ENCODE peak calls at places on chromosomes 12 and 14, in eight cellular contexts. M, I, G, B, J, Z, T and S are unnamed samples.
A peak's percentile ranks its signal among the peaks of the same experiment; 100 is the strongest.

GRCh38 chr14:33796356-33796755 is 154.5 kb downstream of the EGLN3 start:
- DNase-seq in M (peak; percentile 25), Z (no peak), B (no peak), G (no peak), J (peak; percentile 54), I (no peak), T (peak; percentile 97), S (no peak)

GRCh38 chr12:70721958-70722357 is 84.7 kb upstream of the PTPRB start:
- DNase-seq in T (no peak), B (no peak), I (no peak), Z (no peak), M (no peak), G (no peak), J (no peak), S (no peak)

GRCh38 chr12:53551889-53552291 is 44.6 kb upstream of the NPFF start:
- DNase-seq in T (no peak), B (no peak), G (no peak), J (no peak), M (no peak), I (no peak), Z (no peak), S (no peak)

GRCh38 chr14:65185859-65186258 is 83.5 kb upstream of the MAX start:
- DNase-seq in G (no peak), B (no peak), M (no peak), Z (no peak), J (no peak), I (no peak), T (no peak), S (no peak)

GRCh38 chr12:127133675-127134335 is 1133.2 kb upstream of the TMEM132C start:
- DNase-seq in J (no peak), Z (no peak), I (no peak), T (no peak), G (no peak), M (peak; percentile 51), B (no peak), S (no peak)

GRCh38 chr14:36129181-36129580 is 47.3 kb downstream of the PTCSC3 start:
- DNase-seq in I (no peak), B (no peak), J (no peak), T (peak; percentile 32), M (no peak), Z (no peak), G (no peak), S (peak; percentile 2)

GRCh38 chr14:41285193-41285748 is 321.4 kb upstream of the LRFN5 start:
- DNase-seq in J (peak; percentile 79), T (peak; percentile 19), Z (no peak), G (peak; percentile 12), I (no peak), M (peak; percentile 40), B (peak; percentile 35), S (peak; percentile 17)

GRCh38 chr12:103729499-103729898 is 111.5 kb downstream of the NT5DC3 start:
- DNase-seq in G (no peak), I (no peak), T (no peak), B (no peak), M (no peak), J (no peak), Z (no peak), S (no peak)

GRCh38 chr12:124567035-124567672 is at the start of gene NCOR2:
- DNase-seq in I (peak; percentile 50), B (peak; percentile 39), M (no peak), G (peak; percentile 74), J (no peak), Z (no peak), T (no peak), S (no peak)

GRCh38 chr12:124569375-124570148 is 2.1 kb upstream of the NCOR2 start:
- DNase-seq in J (no peak), M (no peak), G (no peak), T (no peak), B (no peak), I (no peak), Z (no peak), S (no peak)

GRCh38 chr12:124567673-124568373 is 411 bp upstream of the NCOR2 start:
- DNase-seq in M (peak; percentile 97), B (peak; percentile 55), J (peak; percentile 98), G (peak; percentile 81), I (peak; percentile 78), Z (peak; percentile 90), T (peak; percentile 97), S (peak; percentile 69)

GRCh38 chr12:124570810-124571209 is 3.4 kb upstream of the NCOR2 start:
- DNase-seq in T (no peak), J (no peak), G (no peak), B (no peak), Z (no peak), I (no peak), M (no peak), S (no peak)

DNA sequence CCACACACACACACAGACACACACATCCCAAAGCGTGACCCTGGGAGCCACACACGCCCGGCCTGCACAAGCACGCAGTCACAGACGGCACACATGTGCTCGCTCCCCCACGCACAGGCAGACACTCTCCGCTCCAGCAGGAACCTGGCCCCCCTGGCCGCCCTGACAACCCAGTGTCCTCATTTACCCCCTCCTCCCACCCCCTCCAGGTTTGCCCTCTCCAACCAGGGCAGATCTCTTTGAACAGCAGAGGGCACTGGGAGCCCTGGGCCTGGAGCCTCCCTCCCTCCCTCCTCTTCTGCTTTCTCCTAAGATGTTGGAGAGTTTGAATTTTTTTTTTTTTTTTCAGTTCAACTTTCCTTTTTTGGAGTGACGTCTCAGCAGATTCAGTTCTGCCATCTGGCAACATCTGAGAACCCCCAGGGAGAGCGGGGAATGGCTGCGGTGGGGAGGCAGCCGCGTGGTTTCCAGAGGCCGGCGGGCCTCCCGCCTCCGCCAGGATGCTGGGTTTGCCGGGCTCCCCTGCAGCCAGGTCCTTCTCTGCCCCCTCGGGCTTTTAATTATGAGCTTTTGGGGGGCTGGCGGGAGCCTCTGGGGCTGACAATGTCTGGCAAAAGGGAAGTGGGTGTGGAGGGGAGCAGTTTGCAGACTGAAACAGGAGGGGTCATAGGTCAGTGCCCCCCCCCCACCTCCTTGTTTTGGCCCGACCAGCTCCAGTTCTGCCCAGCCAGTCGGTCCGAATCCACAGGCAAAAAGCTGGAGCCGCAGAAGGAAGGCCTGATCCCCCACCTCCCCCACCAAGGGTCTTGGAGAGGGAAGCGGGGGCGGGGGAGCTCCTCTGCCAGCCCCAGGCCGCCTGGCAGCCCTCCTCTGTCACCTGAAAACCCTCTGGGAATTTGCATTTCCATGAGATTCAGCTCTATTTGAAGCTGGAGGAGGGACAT is 1.3 kb upstream of the NCOR2 start:
- DNase-seq in J (peak; percentile 94), T (peak; percentile 95), Z (peak; percentile 69), G (peak; percentile 35), M (peak; percentile 93), B (no peak), I (no peak), S (peak; percentile 87)
- TF ChIP-seq CTCF in J (peak; percentile 57), T (peak; percentile 67), Z (no peak), G (peak; percentile 54), M (peak; percentile 67), B (no peak), I (no peak), S (peak; percentile 45)

DNA sequence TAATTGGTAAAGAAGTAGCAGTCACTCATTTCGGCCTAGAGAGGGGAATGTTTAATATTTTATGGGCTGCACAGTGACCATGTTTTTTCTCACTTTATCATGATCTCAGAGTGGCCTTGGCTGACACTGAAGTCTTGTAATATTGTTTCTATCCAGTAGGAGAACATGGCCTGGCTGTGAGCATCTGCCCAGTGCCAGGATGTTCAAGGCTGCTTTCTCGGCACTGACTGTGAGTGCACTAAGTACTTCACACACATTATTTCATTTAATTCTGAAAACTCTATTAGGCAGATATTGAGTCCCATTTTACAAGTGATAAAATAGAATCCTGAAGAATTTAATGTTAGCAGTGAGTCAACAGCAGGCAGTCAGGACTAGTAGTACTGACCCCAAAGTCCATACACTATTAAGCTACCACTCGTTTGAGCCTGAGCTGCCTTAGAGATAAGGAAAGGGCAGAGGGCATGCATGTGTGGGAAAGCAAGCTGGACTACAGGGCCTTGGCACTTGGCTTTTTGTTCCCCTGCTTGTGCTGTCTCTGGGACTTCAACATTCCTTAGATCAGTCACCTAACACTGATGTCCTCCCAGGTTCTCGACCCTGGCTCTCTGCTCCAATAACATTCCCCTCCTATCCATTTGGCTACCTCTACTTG is 42.2 kb upstream of the APPL2 start:
- DNase-seq in T (no peak), J (peak; percentile 34), G (peak; percentile 7), M (peak; percentile 36), I (no peak), Z (no peak), B (no peak), S (no peak)
- TF ChIP-seq CTCF in T (no peak), J (peak; percentile 28), G (peak; percentile 25), M (peak; percentile 29), I (no peak), Z (no peak), B (peak; percentile 43), S (peak; percentile 36)

DNA sequence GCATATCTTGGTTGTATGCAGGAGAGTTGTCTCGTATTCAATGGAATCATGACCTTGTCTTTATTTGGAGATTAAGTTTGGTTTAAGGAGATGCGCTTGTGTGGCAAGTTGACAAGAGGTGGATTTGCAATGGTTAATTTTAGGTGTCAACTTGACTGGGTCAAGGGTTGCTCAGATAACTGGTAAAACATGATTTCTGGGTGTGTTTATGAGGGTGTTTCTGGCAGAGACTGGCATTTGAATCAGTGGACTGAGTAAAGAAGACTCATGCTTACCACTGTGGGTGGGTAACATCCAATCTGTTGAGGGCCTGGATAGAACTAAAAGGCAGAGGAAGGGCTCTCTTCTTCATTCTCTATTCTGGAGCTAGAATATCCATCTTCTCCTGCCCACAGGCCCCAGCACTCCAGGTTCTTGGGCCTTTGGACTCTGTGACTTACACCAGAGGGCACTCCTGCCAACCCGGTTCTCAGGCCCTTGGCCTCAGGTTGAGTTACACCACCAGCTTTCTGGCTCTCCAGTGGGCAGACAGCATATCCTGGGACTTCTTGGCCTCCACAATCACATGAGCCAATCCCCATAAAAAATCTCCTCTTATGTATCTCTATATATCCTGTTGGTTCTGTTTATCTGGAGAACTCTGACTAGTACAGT is 141.5 kb upstream of the ARID2 start:
- DNase-seq in Z (no peak), I (no peak), B (no peak), M (no peak), T (no peak), G (no peak), J (no peak), S (no peak)
- TF ChIP-seq CTCF in Z (no peak), I (no peak), B (no peak), M (peak; percentile 5), T (no peak), G (no peak), J (no peak), S (no peak)

GRCh38 chr14:101290681-101291080 is 270.6 kb upstream of the DIO3 start:
- DNase-seq in I (no peak), M (no peak), J (no peak), B (no peak), Z (no peak), G (no peak), T (no peak), S (no peak)

GRCh38 chr14:101289911-101290310 is 271.4 kb upstream of the DIO3 start:
- DNase-seq in G (no peak), B (no peak), Z (no peak), T (no peak), I (no peak), M (no peak), J (no peak), S (no peak)

GRCh38 chr14:101289230-101289690 is 272.0 kb upstream of the DIO3 start:
- DNase-seq in G (no peak), T (no peak), I (no peak), J (no peak), M (no peak), B (no peak), Z (no peak), S (no peak)

GRCh38 chr14:101292448-101292847 is 268.8 kb upstream of the DIO3 start:
- DNase-seq in G (no peak), B (no peak), J (no peak), Z (no peak), T (no peak), M (no peak), I (no peak), S (no peak)

DNA sequence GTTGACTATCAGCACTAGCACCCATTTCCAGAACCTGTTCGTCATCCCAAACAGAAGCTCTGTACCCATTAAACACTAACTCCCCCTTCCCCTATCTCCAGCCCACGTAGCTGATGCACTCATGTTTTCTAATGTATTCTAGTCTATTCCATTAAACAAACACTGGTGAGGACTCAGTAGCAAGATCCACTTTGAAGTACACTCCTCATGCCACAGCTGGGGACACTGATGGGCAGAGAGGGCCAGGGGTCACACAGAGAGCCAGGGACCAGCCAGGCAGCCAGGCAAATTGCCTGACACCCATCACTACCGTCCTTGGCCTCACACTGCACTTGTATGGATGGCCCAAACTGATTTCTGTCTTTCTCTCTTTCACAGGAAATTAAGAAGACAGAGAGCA is 269.9 kb upstream of the DIO3 start:
- DNase-seq in J (no peak), M (no peak), G (no peak), I (no peak), T (no peak), B (no peak), Z (no peak), S (no peak)
- TF ChIP-seq CTCF in J (no peak), M (no peak), G (no peak), I (no peak), T (no peak), B (no peak), Z (no peak), S (no peak)